ENCODE peak calls at places on chromosomes 11 and 22, in four cellular contexts. One of them, this sample, is unnamed.

GRCh38 chr11:64536396-64536935 is 54.6 kb upstream of the SLC22A12 start:
- DNase-seq in pancreas: no peak
- DNase-seq in mammary epithelial cell: no peak
- DNase-seq in coronary artery: no peak
- DNase-seq in this sample: no peak

GRCh38 chr11:10885703-10886363 is 28.0 kb upstream of the ZBED5 start:
- DNase-seq in pancreas: no peak
- DNase-seq in mammary epithelial cell: no peak
- DNase-seq in coronary artery: no peak
- DNase-seq in this sample: no peak

GRCh38 chr22:19970479-19971275 is 29.1 kb upstream of the TXNRD2 start:
- DNase-seq in pancreas: peak; percentile 74
- DNase-seq in mammary epithelial cell: no peak
- DNase-seq in coronary artery: no peak
- DNase-seq in this sample: peak; percentile 52

GRCh38 chr11:134531331-134532135 is 119.5 kb upstream of the B3GAT1 start:
- DNase-seq in pancreas: peak; percentile 2
- DNase-seq in mammary epithelial cell: no peak
- DNase-seq in coronary artery: peak; percentile 60
- DNase-seq in this sample: peak; percentile 8

GRCh38 chr11:103730151-103730940 is 306.1 kb upstream of the DDI1 start:
- DNase-seq in pancreas: no peak
- DNase-seq in mammary epithelial cell: peak; percentile 9
- DNase-seq in coronary artery: no peak
- DNase-seq in this sample: no peak

GRCh38 chr11:119832536-119832935 is 103.5 kb upstream of the NECTIN1 start:
- DNase-seq in pancreas: peak; percentile 48
- DNase-seq in mammary epithelial cell: no peak
- DNase-seq in coronary artery: no peak
- DNase-seq in this sample: no peak

GRCh38 chr22:26981520-26981919 is 324.1 kb downstream of the MIAT start:
- DNase-seq in pancreas: no peak
- DNase-seq in mammary epithelial cell: no peak
- DNase-seq in coronary artery: no peak
- DNase-seq in this sample: peak; percentile 74

GRCh38 chr11:122045181-122045586 is 70.8 kb downstream of the BLID start:
- DNase-seq in pancreas: no peak
- DNase-seq in mammary epithelial cell: peak; percentile 93
- DNase-seq in coronary artery: no peak
- DNase-seq in this sample: no peak

GRCh38 chr11:115220881-115221280 is 283.3 kb downstream of the CADM1 start:
- DNase-seq in pancreas: no peak
- DNase-seq in mammary epithelial cell: no peak
- DNase-seq in coronary artery: no peak
- DNase-seq in this sample: no peak

GRCh38 chr11:28514391-28514790 is 406.2 kb downstream of the METTL15 start:
- DNase-seq in pancreas: no peak
- DNase-seq in mammary epithelial cell: no peak
- DNase-seq in coronary artery: no peak
- DNase-seq in this sample: no peak

GRCh38 chr11:128532571-128533091 is 54.7 kb downstream of the ETS1 start:
- DNase-seq in pancreas: no peak
- DNase-seq in mammary epithelial cell: no peak
- DNase-seq in coronary artery: no peak
- DNase-seq in this sample: no peak

GRCh38 chr22:20957691-20958440 is 9.2 kb upstream of the AIFM3 start:
- DNase-seq in pancreas: peak; percentile 41
- DNase-seq in mammary epithelial cell: no peak
- DNase-seq in coronary artery: no peak
- DNase-seq in this sample: no peak

GRCh38 chr11:86488553-86488952 is 113.9 kb downstream of the CCDC81 start:
- DNase-seq in pancreas: no peak
- DNase-seq in mammary epithelial cell: no peak
- DNase-seq in coronary artery: no peak
- DNase-seq in this sample: no peak

GRCh38 chr11:63829823-63830489 is 9.0 kb upstream of the MARK2 start:
- DNase-seq in pancreas: no peak
- DNase-seq in mammary epithelial cell: no peak
- DNase-seq in coronary artery: no peak
- DNase-seq in this sample: no peak

GRCh38 chr22:22207845-22208564 is 36.6 kb upstream of the VPREB1 start:
- DNase-seq in pancreas: peak; percentile 67
- DNase-seq in mammary epithelial cell: peak; percentile 66
- DNase-seq in coronary artery: no peak
- DNase-seq in this sample: peak; percentile 22

GRCh38 chr11:15800121-15800800 is 556.1 kb downstream of the SOX6 start:
- DNase-seq in pancreas: no peak
- DNase-seq in mammary epithelial cell: peak; percentile 87
- DNase-seq in coronary artery: peak; percentile 78
- DNase-seq in this sample: no peak

GRCh38 chr11:69360606-69361005 is 66.7 kb downstream of the MYEOV start:
- DNase-seq in pancreas: peak; percentile 5
- DNase-seq in mammary epithelial cell: no peak
- DNase-seq in coronary artery: peak; percentile 65
- DNase-seq in this sample: no peak

GRCh38 chr11:131661137-131661536 is 290.7 kb downstream of the NTM start:
- DNase-seq in pancreas: no peak
- DNase-seq in mammary epithelial cell: no peak
- DNase-seq in coronary artery: no peak
- DNase-seq in this sample: no peak

GRCh38 chr11:109612481-109612880 is 190.5 kb downstream of the C11orf87 start:
- DNase-seq in pancreas: no peak
- DNase-seq in mammary epithelial cell: peak; percentile 9
- DNase-seq in coronary artery: no peak
- DNase-seq in this sample: no peak

GRCh38 chr11:8721740-8722139 is 39.1 kb downstream of the RPL27A start:
- DNase-seq in pancreas: no peak
- DNase-seq in mammary epithelial cell: no peak
- DNase-seq in coronary artery: no peak
- DNase-seq in this sample: no peak

GRCh38 chr11:45651156-45651555 is 14.3 kb downstream of the CHST1 start:
- DNase-seq in pancreas: no peak
- DNase-seq in mammary epithelial cell: no peak
- DNase-seq in coronary artery: no peak
- DNase-seq in this sample: no peak

GRCh38 chr22:26642465-26643367 is 14.7 kb upstream of the MIAT start:
- DNase-seq in pancreas: no peak
- DNase-seq in mammary epithelial cell: no peak
- DNase-seq in coronary artery: no peak
- DNase-seq in this sample: no peak

DNA sequence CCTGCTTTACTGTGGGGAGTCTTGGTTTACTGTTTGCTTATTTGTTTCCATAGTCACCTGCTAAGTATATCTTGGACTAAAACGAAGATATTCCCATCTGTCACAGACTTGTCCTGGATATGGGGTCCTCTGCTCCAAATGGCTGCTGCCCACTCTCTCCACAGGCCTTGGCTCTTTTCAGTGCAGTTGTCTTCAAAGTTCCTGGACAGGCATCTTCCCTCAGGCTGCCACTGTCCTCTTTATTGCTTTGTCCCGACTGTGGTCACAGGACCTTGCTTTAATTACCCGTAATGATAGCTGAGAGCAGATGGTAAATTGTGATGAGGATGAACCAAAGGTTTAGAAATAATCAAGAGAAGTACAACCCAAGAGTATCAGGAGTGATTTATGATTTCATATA is 713.9 kb upstream of the CCDC179 start:
- DNase-seq in pancreas: no peak
- DNase-seq in mammary epithelial cell: no peak
- DNase-seq in coronary artery: no peak
- DNase-seq in this sample: no peak
- H3K27ac ChIP-seq in pancreas: no peak overlapping the region
- H3K27ac ChIP-seq in mammary epithelial cell: no peak overlapping the region
- H3K27ac ChIP-seq in coronary artery: no peak overlapping the region
- H3K27ac ChIP-seq in this sample: no peak overlapping the region

GRCh38 chr22:17366830-17367229 is 2.4 kb upstream of the CECR2 start:
- DNase-seq in pancreas: no peak
- DNase-seq in mammary epithelial cell: no peak
- DNase-seq in coronary artery: no peak
- DNase-seq in this sample: peak; percentile 38
- TF ChIP-seq CTCF in pancreas: no peak
- TF ChIP-seq CTCF in mammary epithelial cell: no peak
- TF ChIP-seq CTCF in coronary artery: no peak
- TF ChIP-seq CTCF in this sample: no peak

DNA sequence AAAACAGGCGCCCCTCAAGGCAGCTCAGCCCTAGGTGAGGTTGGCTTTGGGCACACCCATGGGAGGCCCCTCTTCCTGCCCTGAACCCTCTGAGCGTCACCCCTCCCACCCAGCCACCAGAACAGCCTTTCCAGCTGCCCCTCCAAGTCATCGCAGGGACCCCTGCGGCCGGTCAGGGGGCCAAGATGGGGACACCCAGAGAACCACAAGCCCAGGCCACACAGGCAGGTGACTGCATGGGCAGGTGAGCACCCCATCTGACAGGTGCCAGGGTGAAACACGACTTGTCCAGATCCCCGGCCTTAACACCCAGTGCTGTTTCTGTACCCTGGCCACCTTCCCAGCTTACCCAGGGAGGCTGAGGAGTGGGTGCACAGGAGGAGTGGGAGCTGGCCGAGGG is 24.6 kb upstream of the GRAMD4 start:
- DNase-seq in pancreas: no peak
- DNase-seq in mammary epithelial cell: no peak
- DNase-seq in coronary artery: no peak
- DNase-seq in this sample: no peak
- H3K27ac ChIP-seq in pancreas: no peak overlapping the region
- H3K27ac ChIP-seq in mammary epithelial cell: no peak overlapping the region
- H3K27ac ChIP-seq in coronary artery: no peak overlapping the region
- H3K27ac ChIP-seq in this sample: no peak overlapping the region

DNA sequence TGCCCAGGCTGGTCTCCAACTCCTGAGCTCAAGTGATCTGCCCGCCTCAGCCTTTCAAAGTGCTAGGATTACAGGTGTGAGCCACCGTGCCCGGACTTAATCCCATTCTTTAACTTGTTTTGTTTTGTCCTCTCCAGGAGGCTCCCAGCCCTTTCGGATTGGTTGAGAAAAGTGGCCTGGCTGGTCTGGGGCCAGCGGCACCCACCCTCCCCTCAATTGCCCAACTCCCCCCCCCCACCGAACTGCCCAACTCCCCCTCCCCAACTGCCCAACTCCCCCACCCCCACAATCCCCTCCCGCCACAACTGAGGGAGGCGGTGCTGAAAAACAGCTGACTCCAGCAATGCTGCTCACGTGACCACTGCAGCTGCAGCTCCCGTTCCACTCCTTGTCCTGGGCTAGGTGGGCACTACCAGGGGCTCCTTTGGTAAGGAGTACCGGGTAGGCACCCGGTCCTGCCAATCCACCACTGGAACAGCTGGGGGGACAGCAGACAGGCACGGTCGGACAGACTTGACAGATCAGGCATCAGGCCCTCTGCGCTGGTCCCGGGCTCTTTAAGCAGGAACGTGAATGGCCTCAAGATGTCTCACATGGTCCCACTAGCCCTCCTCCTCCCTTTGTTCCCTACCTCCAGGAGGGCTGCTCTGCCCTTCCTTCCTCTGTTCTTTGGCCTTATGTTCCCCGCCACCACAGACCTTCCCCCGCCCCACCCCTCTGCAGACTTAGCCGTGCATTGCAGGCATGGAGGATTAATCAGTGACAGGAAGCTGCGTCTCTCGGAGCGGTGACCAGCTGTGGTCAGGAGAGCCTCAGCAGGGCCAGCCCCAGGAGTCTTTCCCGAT is at the start of gene TCN2:
- DNase-seq in pancreas: peak; percentile 67
- DNase-seq in mammary epithelial cell: peak; percentile 64
- DNase-seq in coronary artery: peak; percentile 81
- DNase-seq in this sample: peak; percentile 79
- TF ChIP-seq CTCF in pancreas: no peak
- TF ChIP-seq CTCF in mammary epithelial cell: no peak
- TF ChIP-seq CTCF in coronary artery: no peak
- TF ChIP-seq CTCF in this sample: no peak

GRCh38 chr22:30667092-30667485 is 586 bp downstream of the DUSP18 start:
- DNase-seq in pancreas: no peak
- DNase-seq in mammary epithelial cell: no peak
- DNase-seq in coronary artery: no peak
- DNase-seq in this sample: no peak

GRCh38 chr22:30665786-30666185 is 1.9 kb downstream of the DUSP18 start:
- DNase-seq in pancreas: no peak
- DNase-seq in mammary epithelial cell: no peak
- DNase-seq in coronary artery: no peak
- DNase-seq in this sample: no peak

GRCh38 chr22:30671071-30671470 is 3.4 kb upstream of the DUSP18 start:
- DNase-seq in pancreas: no peak
- DNase-seq in mammary epithelial cell: no peak
- DNase-seq in coronary artery: no peak
- DNase-seq in this sample: no peak

GRCh38 chr22:30667486-30668305 is at the start of gene DUSP18:
- DNase-seq in pancreas: peak; percentile 97
- DNase-seq in mammary epithelial cell: peak; percentile 93
- DNase-seq in coronary artery: peak; percentile 94
- DNase-seq in this sample: peak; percentile 96

DNA sequence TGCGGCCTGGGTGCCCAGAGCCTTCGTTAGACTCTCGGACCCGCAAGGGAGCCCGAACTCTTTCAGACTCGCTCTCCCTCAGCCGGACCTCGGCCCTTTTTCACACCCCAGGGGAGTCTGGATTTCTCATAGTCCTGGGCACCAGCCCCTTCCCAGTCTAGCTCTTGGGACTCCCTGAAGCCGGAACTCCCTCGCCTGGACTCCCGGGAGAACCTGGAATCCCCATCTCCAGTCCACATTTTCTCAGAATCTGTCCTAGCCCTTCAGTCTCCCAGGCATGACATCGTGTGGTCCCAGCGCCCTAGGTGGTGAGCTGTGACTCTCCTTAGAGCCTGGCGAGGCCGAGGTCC is 606 bp upstream of the DUSP18 start:
- DNase-seq in pancreas: no peak
- DNase-seq in mammary epithelial cell: no peak
- DNase-seq in coronary artery: no peak
- DNase-seq in this sample: no peak
- H3K27ac ChIP-seq in pancreas: peak overlapping the region; percentile 33
- H3K27ac ChIP-seq in mammary epithelial cell: peak overlapping the region; percentile 65
- H3K27ac ChIP-seq in coronary artery: peak overlapping the region; percentile 25
- H3K27ac ChIP-seq in this sample: peak overlapping the region; percentile 69

DNA sequence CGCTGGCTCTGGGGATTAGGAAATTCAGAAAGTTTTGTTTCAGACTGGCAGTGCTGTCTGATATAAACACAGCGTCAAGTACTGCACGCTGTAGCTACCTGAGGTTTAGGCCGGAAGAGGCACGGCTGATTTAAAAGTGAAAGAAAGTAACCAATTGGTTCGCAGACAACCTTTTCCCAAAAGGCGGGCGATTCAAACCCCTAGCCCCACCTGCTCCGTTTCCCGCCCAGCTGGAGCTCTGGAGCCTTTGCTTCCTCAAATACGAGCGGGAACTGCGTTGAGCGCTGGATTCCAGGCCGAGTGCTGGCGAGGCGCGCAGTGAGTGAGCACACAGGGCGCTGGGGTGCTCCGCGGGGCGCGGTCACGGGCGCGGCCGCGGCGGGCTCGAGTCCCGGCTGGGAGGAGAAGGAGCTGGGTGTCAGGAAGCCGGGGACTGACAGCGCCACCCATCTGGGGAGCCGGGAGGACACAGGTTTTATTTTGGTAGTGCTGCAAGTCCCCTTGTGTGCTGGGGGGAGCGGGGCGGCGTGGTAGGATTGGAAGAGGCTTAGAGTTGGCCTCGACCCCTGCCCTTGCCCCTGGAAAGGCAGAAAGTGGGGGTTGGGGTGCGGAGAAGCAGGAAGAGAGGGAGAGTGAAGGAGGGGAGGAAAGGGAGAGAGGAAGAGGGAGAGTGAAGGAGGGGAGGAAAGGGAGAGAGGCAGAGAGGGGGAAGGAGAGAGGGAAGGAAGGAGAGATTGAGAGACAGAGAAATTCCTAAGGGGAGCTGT is 2.1 kb downstream of the FAM111A start:
- DNase-seq in pancreas: peak; percentile 79
- DNase-seq in mammary epithelial cell: peak; percentile 94
- DNase-seq in coronary artery: peak; percentile 86
- DNase-seq in this sample: peak; percentile 79
- TF ChIP-seq CTCF in pancreas: no peak
- TF ChIP-seq CTCF in mammary epithelial cell: peak; percentile 30
- TF ChIP-seq CTCF in coronary artery: no peak
- TF ChIP-seq CTCF in this sample: no peak

This sample was measured in uterus.